ENCODE peak calls at places on chromosome 13, in nine cellular contexts. E is C1 segment of cervical spinal cord; A is left colon; B is activated T-cell treated with anti-CD3 and anti-CD28 coated beads, Interleukin-2, amount 50 U/mL, for 72 hours; O is HFFc6; J is stimulated activated CD4-positive, alpha-beta T cell treated with anti-CD3 and anti-CD28 coated beads, TNF-alpha, amount 100 ng/mL, for 24 hours; N is GM18507; Z is left cardiac atrium; H is T-helper 9 cell. L is an unnamed sample.

GRCh38 chr13:109372666-109373065 is 413.7 kb downstream of the IRS2 start:
- DNase-seq in O (no peak), Z (no peak), B (no peak), H (no peak), A (no peak), N (no peak), J (no peak), E (no peak), L (no peak)

GRCh38 chr13:112729408-112729807 is 39.6 kb downstream of the ATP11A start:
- DNase-seq in A (no peak), E (no peak), J (no peak), Z (peak; percentile 74), O (no peak), N (no peak), H (no peak), B (no peak), L (peak; percentile 82)

GRCh38 chr13:99681695-99682094 is 180.4 kb downstream of the TM9SF2 start:
- DNase-seq in O (no peak), Z (no peak), E (no peak), H (no peak), B (no peak), J (no peak), A (no peak), N (no peak), L (no peak)

GRCh38 chr13:29513002-29513980 is 82.2 kb downstream of the SLC7A1 start:
- DNase-seq in E (no peak), H (no peak), Z (no peak), O (peak; percentile 57), N (no peak), J (no peak), B (no peak), A (no peak), L (no peak)

GRCh38 chr13:75870397-75870801 is 234.3 kb downstream of the LMO7 start:
- DNase-seq in J (no peak), H (no peak), O (no peak), E (no peak), B (peak; percentile 8), Z (no peak), N (peak; percentile 11), A (no peak), L (no peak)

GRCh38 chr13:24165746-24166145 is 5.2 kb downstream of the SPATA13 start:
- DNase-seq in J (no peak), Z (no peak), O (peak; percentile 86), E (no peak), A (no peak), B (no peak), H (no peak), N (no peak), L (no peak)

GRCh38 chr13:76672422-76672821 is 213.8 kb downstream of the KCTD12 start:
- DNase-seq in N (no peak), H (no peak), Z (no peak), E (no peak), J (no peak), O (no peak), B (no peak), A (no peak), L (no peak)

GRCh38 chr13:47249296-47249695 is 352.4 kb upstream of the HTR2A start:
- DNase-seq in J (no peak), Z (no peak), E (no peak), O (no peak), N (no peak), H (no peak), A (no peak), B (no peak), L (no peak)

GRCh38 chr13:97125810-97126738 is 96.1 kb upstream of the MBNL2 start:
- DNase-seq in A (no peak), E (no peak), Z (peak; percentile 33), J (no peak), N (peak; percentile 39), H (no peak), B (peak; percentile 37), O (peak; percentile 18), L (no peak)

GRCh38 chr13:27952931-27953670 is 16.0 kb downstream of the CDX2 start:
- DNase-seq in O (no peak), Z (no peak), N (no peak), A (peak; percentile 85), J (no peak), B (no peak), H (no peak), E (no peak), L (no peak)

GRCh38 chr13:19117913-19118739 is 63.5 kb downstream of the TUBA3C start:
- DNase-seq in B (no peak), A (no peak), E (no peak), J (no peak), O (no peak), H (no peak), Z (no peak), N (no peak), L (no peak)

GRCh38 chr13:87128006-87128405 is 543.2 kb upstream of the SLITRK5 start:
- DNase-seq in O (no peak), Z (no peak), H (no peak), E (no peak), N (no peak), A (no peak), J (no peak), B (no peak), L (no peak)

GRCh38 chr13:76455960-76456359 is 430.2 kb downstream of the KCTD12 start:
- DNase-seq in J (no peak), A (no peak), Z (no peak), H (no peak), E (no peak), B (no peak), O (no peak), N (no peak), L (no peak)

GRCh38 chr13:89852570-89852969 is 1494.9 kb upstream of the MIR17HG start:
- DNase-seq in H (no peak), N (no peak), Z (no peak), A (no peak), E (no peak), O (no peak), B (no peak), J (no peak), L (peak; percentile 2)

GRCh38 chr13:42836930-42837329 is 55.5 kb downstream of the FAM216B start:
- DNase-seq in N (no peak), O (peak; percentile 61), A (no peak), H (no peak), Z (no peak), E (no peak), B (no peak), J (no peak), L (no peak)

GRCh38 chr13:24511019-24511823 is 1.4 kb downstream of the PARP4 start:
- DNase-seq in O (peak; percentile 87), Z (no peak), B (peak; percentile 65), N (peak; percentile 43), H (no peak), E (peak; percentile 3), J (peak; percentile 43), A (peak; percentile 58), L (no peak)

GRCh38 chr13:48304132-48304876 is 753 bp downstream of the RB1 start:
- DNase-seq in O (peak; percentile 42), B (peak; percentile 23), H (no peak), A (no peak), Z (peak; percentile 50), N (peak; percentile 67), E (no peak), J (no peak), L (peak; percentile 31)

GRCh38 chr13:39777021-39777420 is 121.6 kb downstream of the COG6 start:
- DNase-seq in E (no peak), Z (no peak), A (no peak), B (no peak), N (no peak), O (no peak), H (no peak), J (no peak), L (no peak)

GRCh38 chr13:109700176-109700575 is 86.2 kb downstream of the IRS2 start:
- DNase-seq in H (no peak), E (no peak), N (no peak), Z (peak; percentile 83), O (no peak), J (no peak), A (peak; percentile 92), B (no peak), L (peak; percentile 83)

GRCh38 chr13:41178040-41178439 is 16.3 kb downstream of the KBTBD7 start:
- DNase-seq in J (no peak), E (no peak), H (no peak), A (no peak), Z (no peak), N (no peak), O (no peak), B (no peak), L (no peak)

GRCh38 chr13:107866666-107867623 is 348.4 kb downstream of the LIG4 start:
- DNase-seq in O (no peak), E (peak; percentile 37), J (no peak), Z (peak; percentile 28), A (no peak), N (no peak), H (no peak), B (no peak), L (peak; percentile 39)

L was measured in right cardiac atrium.